ENCODE peak calls at places on chromosomes 5 and 9, in seven cellular contexts. N is Panc1, L is GM12878, V is SK-N-SH, I is H1, Y is HepG2, H is K562. M is an unnamed sample. For H3K27me3, the result is how much of the 10 kb centered on the place peaks cover.

GRCh38 chr9:79165006-79165405 is 406.8 kb upstream of the TLE4 start:
- DNase-seq in N (no peak), Y (no peak), I (no peak), H (no peak), V (no peak), L (no peak), M (no peak)

GRCh38 chr5:124309241-124309977 is 437.0 kb downstream of the ZNF608 start:
- DNase-seq in L (no peak), Y (no peak), N (no peak), H (no peak), I (peak), V (no peak), M (no peak)

GRCh38 chr9:22446589-22446949 is at the start of gene DMRTA1:
- DNase-seq in N (no peak), L (no peak), Y (no peak), V (peak), H (no peak), I (peak), M (no peak)

GRCh38 chr9:33131505-33132248 is 35.5 kb downstream of the B4GALT1 start:
- DNase-seq in Y (peak), L (no peak), I (no peak), H (no peak), V (no peak), N (no peak), M (no peak)

GRCh38 chr5:60287174-60287771 is 393.7 kb upstream of the PDE4D start:
- DNase-seq in Y (peak), N (peak), V (peak), H (peak), L (no peak), I (peak), M (peak)

GRCh38 chr5:172048170-172048422 is 41.7 kb upstream of the FBXW11 start:
- DNase-seq in L (no peak), N (no peak), Y (no peak), I (no peak), H (no peak), V (no peak), M (no peak)

GRCh38 chr5:62090953-62091352 is 215.1 kb upstream of the KIF2A start:
- DNase-seq in I (no peak), Y (no peak), H (no peak), N (no peak), V (no peak), L (no peak), M (no peak)

GRCh38 chr5:104347119-104347708 is 784.6 kb upstream of the NUDT12 start:
- DNase-seq in N (no peak), L (no peak), I (no peak), V (no peak), Y (no peak), H (no peak), M (peak)

GRCh38 chr9:110276827-110277226 is 20.5 kb upstream of the TXN start:
- DNase-seq in N (no peak), I (no peak), L (no peak), H (no peak), V (no peak), Y (no peak), M (no peak)

DNA sequence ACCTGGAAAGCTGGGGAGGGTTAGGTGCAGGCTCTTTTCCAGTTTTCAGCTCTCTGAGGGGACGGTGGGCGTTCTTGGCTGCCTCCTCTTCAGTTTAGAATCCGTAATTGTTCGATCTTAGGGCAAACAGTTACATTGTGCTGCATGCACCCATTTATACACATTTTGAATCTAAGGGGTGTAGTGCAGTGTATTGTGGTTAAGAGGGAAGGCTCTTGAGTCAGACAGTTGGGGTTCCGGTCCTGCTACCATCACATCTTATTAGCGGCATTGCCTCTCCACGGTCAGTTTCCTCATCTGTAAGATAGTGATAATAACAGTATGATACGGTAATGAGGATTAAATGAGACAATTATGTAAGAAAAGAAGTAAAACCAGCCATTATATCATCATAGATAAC is 625 bp downstream of the EXOSC2 start:
- DNase-seq in N (no peak), L (no peak), I (no peak), H (no peak), Y (no peak), V (no peak), M (no peak)
- TF ChIP-seq SIN3A in N (no peak), L (no peak), I (no peak), H (no peak), Y (no peak), V (no peak), M (no peak)

GRCh38 chr5:165881259-165881658 is 2375.8 kb downstream of the MAT2B start:
- DNase-seq in H (no peak), L (no peak), Y (no peak), I (no peak), V (peak), N (no peak), M (no peak)

GRCh38 chr5:165892383-165892782 is 2387.0 kb downstream of the MAT2B start:
- DNase-seq in H (no peak), I (no peak), V (no peak), N (no peak), Y (no peak), L (no peak), M (no peak)

GRCh38 chr5:165882099-165882498 is 2376.7 kb downstream of the MAT2B start:
- DNase-seq in Y (no peak), N (no peak), V (no peak), L (no peak), H (no peak), I (no peak), M (no peak)

GRCh38 chr5:165887147-165887546 is 2381.7 kb downstream of the MAT2B start:
- DNase-seq in Y (no peak), H (no peak), L (no peak), V (no peak), N (no peak), I (no peak), M (no peak)
- H3K27me3 ChIP-seq in Y (under half), H (under half), L (under half), V (under half), N (under half), I (under half), M (under half)

GRCh38 chr5:118208031-118208453 is 780.3 kb downstream of the DTWD2 start:
- DNase-seq in L (no peak), Y (no peak), N (no peak), I (no peak), V (no peak), H (no peak), M (no peak)
- TF ChIP-seq SIN3A in L (no peak), Y (no peak), N (no peak), I (no peak), V (no peak), H (no peak), M (no peak)

GRCh38 chr9:136193127-136193890 is 11.6 kb downstream of the LHX3 start:
- DNase-seq in Y (no peak), H (peak), I (no peak), V (peak), L (no peak), N (no peak), M (no peak)
- H3K27me3 ChIP-seq in Y (under half), H (under half), I (half or more), V (half or more), L (under half), N (under half), M (under half)

DNA sequence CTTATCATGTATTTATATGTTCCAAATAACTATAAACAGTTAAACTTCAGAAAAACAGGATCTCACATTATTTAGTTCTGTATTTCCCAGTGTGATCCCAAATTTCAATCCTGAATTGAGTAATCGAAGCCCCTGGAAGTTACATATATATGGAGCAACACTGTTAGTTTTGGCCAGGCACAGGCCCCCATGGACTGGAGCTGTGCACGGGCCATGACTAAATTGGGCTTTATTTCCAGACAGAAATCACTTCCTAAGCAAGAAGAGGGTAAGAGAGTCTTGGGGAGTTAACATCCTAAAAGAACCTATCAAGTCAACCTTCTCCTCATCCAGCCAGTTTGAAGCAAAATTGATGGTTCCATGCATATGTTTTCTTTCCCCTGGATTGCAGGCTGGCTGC is 393.0 kb downstream of the TMEM167A start:
- DNase-seq in L (no peak), I (no peak), N (no peak), H (no peak), V (no peak), Y (no peak), M (no peak)
- TF ChIP-seq SIN3A in L (no peak), I (no peak), N (no peak), H (no peak), V (no peak), Y (no peak), M (no peak)

M was measured in HCT116.